ENCODE peak calls at places on chromosomes 12 and 14, in five cellular contexts. One of them, this sample, is unnamed.

GRCh38 chr12:92398565-92399309 is 253.1 kb upstream of the BTG1 start:
- DNase-seq in AG04450: no peak
- DNase-seq in NB4: no peak
- DNase-seq in HL-60: no peak
- DNase-seq in bronchial epithelial cell: no peak
- DNase-seq in this sample: no peak

GRCh38 chr14:60250318-60251035 is 1.5 kb downstream of the PPM1A start:
- DNase-seq in AG04450: no peak
- DNase-seq in NB4: peak; percentile 15
- DNase-seq in HL-60: no peak
- DNase-seq in bronchial epithelial cell: peak; percentile 45
- DNase-seq in this sample: no peak

GRCh38 chr12:113208041-113208934 is 13.0 kb upstream of the TPCN1 start:
- DNase-seq in AG04450: no peak
- DNase-seq in NB4: peak; percentile 100
- DNase-seq in HL-60: peak; percentile 91
- DNase-seq in bronchial epithelial cell: no peak
- DNase-seq in this sample: peak; percentile 85

GRCh38 chr12:67920432-67920831 is 68.8 kb upstream of the IFNG-AS1 start:
- DNase-seq in AG04450: no peak
- DNase-seq in NB4: no peak
- DNase-seq in HL-60: no peak
- DNase-seq in bronchial epithelial cell: peak; percentile 90
- DNase-seq in this sample: no peak

GRCh38 chr12:108599541-108599940 is 1.7 kb upstream of the TMEM119 start:
- DNase-seq in AG04450: no peak
- DNase-seq in NB4: no peak
- DNase-seq in HL-60: no peak
- DNase-seq in bronchial epithelial cell: no peak
- DNase-seq in this sample: no peak

GRCh38 chr12:13980548-13981295 is 680 bp downstream of the GRIN2B start:
- DNase-seq in AG04450: no peak
- DNase-seq in NB4: no peak
- DNase-seq in HL-60: no peak
- DNase-seq in bronchial epithelial cell: no peak
- DNase-seq in this sample: no peak

GRCh38 chr12:26857465-26858176 is 24.6 kb upstream of the ITPR2 start:
- DNase-seq in AG04450: no peak
- DNase-seq in NB4: peak; percentile 68
- DNase-seq in HL-60: no peak
- DNase-seq in bronchial epithelial cell: no peak
- DNase-seq in this sample: no peak

GRCh38 chr12:21945002-21945401 is 3.8 kb upstream of the ABCC9 start:
- DNase-seq in AG04450: no peak
- DNase-seq in NB4: no peak
- DNase-seq in HL-60: no peak
- DNase-seq in bronchial epithelial cell: peak; percentile 28
- DNase-seq in this sample: no peak

GRCh38 chr12:125786143-125786542 is 720.9 kb downstream of the AACS start:
- DNase-seq in AG04450: no peak
- DNase-seq in NB4: no peak
- DNase-seq in HL-60: no peak
- DNase-seq in bronchial epithelial cell: no peak
- DNase-seq in this sample: no peak

GRCh38 chr12:84508325-84508861 is 404.2 kb downstream of the SLC6A15 start:
- DNase-seq in AG04450: no peak
- DNase-seq in NB4: peak; percentile 74
- DNase-seq in HL-60: no peak
- DNase-seq in bronchial epithelial cell: peak; percentile 90
- DNase-seq in this sample: peak; percentile 46

GRCh38 chr12:122841544-122842321 is 6.5 kb downstream of the HIP1R start:
- DNase-seq in AG04450: no peak
- DNase-seq in NB4: no peak
- DNase-seq in HL-60: no peak
- DNase-seq in bronchial epithelial cell: peak; percentile 60
- DNase-seq in this sample: no peak

GRCh38 chr14:50037837-50038236 is 78.5 kb downstream of the VCPKMT start:
- DNase-seq in AG04450: no peak
- DNase-seq in NB4: no peak
- DNase-seq in HL-60: no peak
- DNase-seq in bronchial epithelial cell: no peak
- DNase-seq in this sample: no peak

GRCh38 chr14:60647837-60648168 is 1.5 kb downstream of the SIX1 start:
- DNase-seq in AG04450: no peak
- DNase-seq in NB4: no peak
- DNase-seq in HL-60: no peak
- DNase-seq in bronchial epithelial cell: no peak
- DNase-seq in this sample: no peak

GRCh38 chr12:13373131-13373530 is 176.6 kb downstream of the EMP1 start:
- DNase-seq in AG04450: no peak
- DNase-seq in NB4: no peak
- DNase-seq in HL-60: no peak
- DNase-seq in bronchial epithelial cell: no peak
- DNase-seq in this sample: no peak

GRCh38 chr12:14849664-14850063 is 6.3 kb upstream of the ART4 start:
- DNase-seq in AG04450: no peak
- DNase-seq in NB4: no peak
- DNase-seq in HL-60: no peak
- DNase-seq in bronchial epithelial cell: peak; percentile 26
- DNase-seq in this sample: no peak

GRCh38 chr14:93999573-93999972 is 2.5 kb downstream of the CCDC197 start:
- DNase-seq in AG04450: no peak
- DNase-seq in NB4: peak; percentile 38
- DNase-seq in HL-60: no peak
- DNase-seq in bronchial epithelial cell: no peak
- DNase-seq in this sample: no peak

GRCh38 chr12:20588057-20588456 is 107.1 kb upstream of the SLCO1C1 start:
- DNase-seq in AG04450: no peak
- DNase-seq in NB4: no peak
- DNase-seq in HL-60: no peak
- DNase-seq in bronchial epithelial cell: no peak
- DNase-seq in this sample: no peak

GRCh38 chr12:5417500-5417899 is 14.4 kb upstream of the NTF3 start:
- DNase-seq in AG04450: no peak
- DNase-seq in NB4: no peak
- DNase-seq in HL-60: no peak
- DNase-seq in bronchial epithelial cell: no peak
- DNase-seq in this sample: no peak

GRCh38 chr14:89384023-89384422 is 33.0 kb downstream of the FOXN3 start:
- DNase-seq in AG04450: no peak
- DNase-seq in NB4: no peak
- DNase-seq in HL-60: no peak
- DNase-seq in bronchial epithelial cell: no peak
- DNase-seq in this sample: no peak

GRCh38 chr12:25014961-25015360 is 66.1 kb upstream of the BCAT1 start:
- DNase-seq in AG04450: no peak
- DNase-seq in NB4: no peak
- DNase-seq in HL-60: no peak
- DNase-seq in bronchial epithelial cell: peak; percentile 63
- DNase-seq in this sample: no peak

GRCh38 chr12:121388421-121388981 is 11.4 kb upstream of the RNF34 start:
- DNase-seq in AG04450: peak; percentile 76
- DNase-seq in NB4: peak; percentile 98
- DNase-seq in HL-60: peak; percentile 72
- DNase-seq in bronchial epithelial cell: peak; percentile 89
- DNase-seq in this sample: no peak

GRCh38 chr14:34174973-34175372 is 224.1 kb upstream of the EGLN3 start:
- DNase-seq in AG04450: no peak
- DNase-seq in NB4: no peak
- DNase-seq in HL-60: no peak
- DNase-seq in bronchial epithelial cell: no peak
- DNase-seq in this sample: no peak

GRCh38 chr12:46455648-46456352 is 83.2 kb upstream of the SLC38A2 start:
- DNase-seq in AG04450: no peak
- DNase-seq in NB4: no peak
- DNase-seq in HL-60: no peak
- DNase-seq in bronchial epithelial cell: peak; percentile 84
- DNase-seq in this sample: no peak

GRCh38 chr12:92624236-92624635 is 78.6 kb upstream of the PLEKHG7 start:
- DNase-seq in AG04450: no peak
- DNase-seq in NB4: no peak
- DNase-seq in HL-60: no peak
- DNase-seq in bronchial epithelial cell: peak; percentile 88
- DNase-seq in this sample: no peak

GRCh38 chr14:80491131-80491530 is 279.8 kb upstream of the DIO2 start:
- DNase-seq in AG04450: no peak
- DNase-seq in NB4: no peak
- DNase-seq in HL-60: no peak
- DNase-seq in bronchial epithelial cell: no peak
- DNase-seq in this sample: no peak

GRCh38 chr14:39265032-39265431 is 31.3 kb downstream of the MIA2 start:
- DNase-seq in AG04450: no peak
- DNase-seq in NB4: peak; percentile 42
- DNase-seq in HL-60: no peak
- DNase-seq in bronchial epithelial cell: peak; percentile 54
- DNase-seq in this sample: no peak

GRCh38 chr12:51635371-51635770 is 44.3 kb downstream of the SCN8A start:
- DNase-seq in AG04450: no peak
- DNase-seq in NB4: no peak
- DNase-seq in HL-60: no peak
- DNase-seq in bronchial epithelial cell: peak; percentile 43
- DNase-seq in this sample: no peak

GRCh38 chr14:50836515-50836914 is 5.6 kb upstream of the NIN start:
- DNase-seq in AG04450: no peak
- DNase-seq in NB4: no peak
- DNase-seq in HL-60: no peak
- DNase-seq in bronchial epithelial cell: no peak
- DNase-seq in this sample: no peak

GRCh38 chr12:6873094-6874006 is at the start of gene SPSB2:
- DNase-seq in AG04450: peak; percentile 79
- DNase-seq in NB4: peak; percentile 97
- DNase-seq in HL-60: peak; percentile 87
- DNase-seq in bronchial epithelial cell: peak; percentile 78
- DNase-seq in this sample: peak; percentile 100

GRCh38 chr12:43245947-43246346 is 306.1 kb downstream of the ADAMTS20 start:
- DNase-seq in AG04450: no peak
- DNase-seq in NB4: no peak
- DNase-seq in HL-60: no peak
- DNase-seq in bronchial epithelial cell: no peak
- DNase-seq in this sample: no peak

GRCh38 chr14:56102901-56103409 is 15.3 kb upstream of the PELI2 start:
- DNase-seq in AG04450: no peak
- DNase-seq in NB4: no peak
- DNase-seq in HL-60: no peak
- DNase-seq in bronchial epithelial cell: no peak
- DNase-seq in this sample: no peak
- H3K4me3 ChIP-seq in AG04450: no peak overlapping the region
- H3K4me3 ChIP-seq in NB4: no peak overlapping the region
- H3K4me3 ChIP-seq in HL-60: no peak overlapping the region
- H3K4me3 ChIP-seq in bronchial epithelial cell: no peak overlapping the region
- H3K4me3 ChIP-seq in this sample: no peak overlapping the region

DNA sequence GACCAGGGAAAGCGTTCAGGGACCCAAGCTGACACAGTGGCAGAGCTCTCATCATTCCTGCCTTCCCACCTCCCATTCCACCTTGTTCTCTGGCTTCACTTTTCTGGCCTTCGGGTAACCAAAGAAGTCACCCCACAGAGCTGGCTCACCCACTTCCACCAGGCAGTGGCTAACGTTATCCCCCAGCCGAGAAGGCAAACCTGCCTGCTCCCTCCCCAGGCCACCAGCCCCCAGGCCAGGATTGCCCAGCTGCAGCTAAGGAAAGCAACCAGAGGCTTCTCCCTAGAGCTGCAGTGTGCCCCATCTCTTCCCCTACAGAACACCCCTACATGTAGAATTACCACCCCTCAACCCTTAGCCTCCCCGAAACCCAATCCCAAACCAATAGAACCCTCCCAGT is 22.2 kb downstream of the CCDC88C start:
- DNase-seq in AG04450: no peak
- DNase-seq in NB4: no peak
- DNase-seq in HL-60: no peak
- DNase-seq in bronchial epithelial cell: no peak
- DNase-seq in this sample: no peak
- H3K4me3 ChIP-seq in AG04450: no peak overlapping the region
- H3K4me3 ChIP-seq in NB4: no peak overlapping the region
- H3K4me3 ChIP-seq in HL-60: no peak overlapping the region
- H3K4me3 ChIP-seq in bronchial epithelial cell: no peak overlapping the region
- H3K4me3 ChIP-seq in this sample: no peak overlapping the region

DNA sequence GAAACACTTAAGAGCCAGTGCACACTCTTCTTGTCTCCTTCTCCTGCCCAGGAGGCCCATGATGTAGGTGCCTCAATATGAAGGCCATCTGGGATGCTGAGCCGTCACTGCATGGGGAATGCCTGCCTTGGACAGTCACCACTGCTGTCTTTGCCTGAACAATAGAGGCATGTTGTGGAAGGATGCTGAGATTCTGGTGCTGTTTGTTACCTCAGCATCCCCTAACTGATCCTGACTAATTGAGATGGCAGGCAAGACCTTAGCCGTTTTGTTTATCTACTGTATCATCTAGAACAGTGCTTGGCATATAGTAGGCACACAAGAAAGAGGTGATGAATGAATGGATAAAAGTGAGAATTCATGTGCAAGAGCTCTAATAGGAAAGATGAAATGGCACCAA is 253.5 kb downstream of the GLT1D1 start:
- DNase-seq in AG04450: no peak
- DNase-seq in NB4: no peak
- DNase-seq in HL-60: no peak
- DNase-seq in bronchial epithelial cell: no peak
- DNase-seq in this sample: no peak
- H3K4me3 ChIP-seq in AG04450: no peak overlapping the region
- H3K4me3 ChIP-seq in NB4: no peak overlapping the region
- H3K4me3 ChIP-seq in HL-60: no peak overlapping the region
- H3K4me3 ChIP-seq in bronchial epithelial cell: no peak overlapping the region
- H3K4me3 ChIP-seq in this sample: no peak overlapping the region

DNA sequence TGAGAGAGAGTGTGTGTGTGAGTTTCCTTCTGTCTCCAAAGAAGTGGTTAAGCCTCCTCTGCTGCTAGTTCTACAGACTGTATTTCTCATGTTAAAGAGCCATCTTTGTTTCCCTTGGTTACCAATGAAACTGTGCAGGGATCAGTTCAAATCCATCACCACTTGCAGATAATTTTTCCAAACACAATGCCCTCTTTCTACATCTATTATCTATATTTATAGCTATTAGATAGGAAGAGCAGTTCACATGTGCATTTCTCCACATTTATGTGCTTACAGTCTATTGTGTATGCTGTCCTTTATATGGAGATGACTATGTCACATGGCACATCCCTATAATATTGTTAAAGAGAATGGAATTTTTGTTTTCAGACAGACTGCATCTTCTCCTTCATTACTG is 2.2 kb upstream of the DAAM1 start:
- DNase-seq in AG04450: no peak
- DNase-seq in NB4: no peak
- DNase-seq in HL-60: no peak
- DNase-seq in bronchial epithelial cell: no peak
- DNase-seq in this sample: no peak
- H3K4me3 ChIP-seq in AG04450: no peak overlapping the region
- H3K4me3 ChIP-seq in NB4: no peak overlapping the region
- H3K4me3 ChIP-seq in HL-60: no peak overlapping the region
- H3K4me3 ChIP-seq in bronchial epithelial cell: no peak overlapping the region
- H3K4me3 ChIP-seq in this sample: no peak overlapping the region